ENCODE peak calls at places on chromosomes 16 and 17, in six cellular contexts. T is ovary, I is HCT116, B is body of pancreas, P is tibial nerve, W is endothelial cell of umbilical vein. D is an unnamed sample.

GRCh38 chr16:20510323-20510722 is 59.0 kb downstream of the ACSM2A start:
- DNase-seq in T (no peak), I (no peak), B (no peak), P (no peak), W (no peak), D (no peak)

GRCh38 chr16:75054556-75054947 is 55.7 kb downstream of the ZNRF1 start:
- DNase-seq in T (no peak), I (no peak), B (no peak), P (no peak), W (no peak), D (no peak)

GRCh38 chr16:11254913-11255736 is 879 bp downstream of the SOCS1 start:
- DNase-seq in T (peak; percentile 69), I (no peak), B (peak; percentile 53), P (no peak), W (peak; percentile 52), D (peak; percentile 28)

GRCh38 chr17:303161-303560 is 49.4 kb downstream of the RPH3AL start:
- DNase-seq in T (no peak), I (no peak), B (no peak), P (no peak), W (no peak), D (no peak)

GRCh38 chr17:7502987-7503386 is 18.8 kb downstream of the POLR2A start:
- DNase-seq in T (no peak), I (no peak), B (peak; percentile 41), P (no peak), W (no peak), D (no peak)

GRCh38 chr17:34251186-34251585 is 3.9 kb upstream of the CCL2 start:
- DNase-seq in T (no peak), I (no peak), B (no peak), P (no peak), W (no peak), D (no peak)

GRCh38 chr17:15651001-15651582 is 31.6 kb upstream of the FBXW10B start:
- DNase-seq in T (peak; percentile 33), I (no peak), B (no peak), P (no peak), W (no peak), D (no peak)

GRCh38 chr16:19808061-19808621 is 76.5 kb downstream of the GPRC5B start:
- DNase-seq in T (no peak), I (no peak), B (peak; percentile 87), P (no peak), W (no peak), D (no peak)

GRCh38 chr17:17377071-17377487 is 73.9 kb downstream of the NT5M start:
- DNase-seq in T (no peak), I (no peak), B (no peak), P (no peak), W (no peak), D (peak; percentile 53)

GRCh38 chr16:84885024-84885910 is 65.5 kb downstream of the CRISPLD2 start:
- DNase-seq in T (no peak), I (no peak), B (peak; percentile 18), P (peak; percentile 31), W (peak; percentile 62), D (peak; percentile 65)

GRCh38 chr16:56389554-56389953 is 35.8 kb downstream of the AMFR start:
- DNase-seq in T (no peak), I (no peak), B (no peak), P (no peak), W (no peak), D (no peak)

DNA sequence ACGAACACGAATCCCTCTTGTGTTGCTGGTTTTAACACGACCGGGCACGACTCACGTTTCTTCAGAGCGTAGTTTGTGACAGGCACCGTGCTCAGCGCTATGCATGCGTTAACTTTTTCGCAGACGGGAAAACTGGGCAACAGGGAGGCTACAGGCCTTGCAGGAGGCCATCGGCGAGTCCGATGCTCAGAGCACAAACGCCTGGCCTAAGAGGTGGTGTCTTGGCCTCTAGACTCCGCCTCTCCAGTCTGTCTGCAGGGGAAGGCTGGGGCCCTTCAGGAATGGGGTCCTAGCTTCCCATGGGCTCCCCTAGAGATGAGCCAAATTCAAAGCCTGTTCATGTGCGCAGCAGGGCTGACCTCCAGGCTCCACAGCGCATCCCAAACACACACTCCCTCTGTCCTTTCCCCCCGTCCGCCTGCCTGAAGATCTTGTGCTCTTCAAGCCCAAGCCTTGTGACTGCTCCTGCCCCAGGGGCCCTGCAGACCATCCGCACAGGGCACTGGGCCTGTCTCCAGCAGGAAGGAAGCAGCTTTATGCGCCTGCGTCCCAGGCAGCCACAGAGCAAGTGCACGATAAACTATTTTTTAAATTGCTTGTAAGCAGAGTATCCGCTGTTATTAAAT is 3.1 kb downstream of the CLCN7 start:
- DNase-seq in T (no peak), I (no peak), B (no peak), P (no peak), W (no peak), D (no peak)
- H3K4me1 ChIP-seq in T (peaks cover 11% of the 10 kb centered on the region), I (peaks cover 45% of the 10 kb centered on the region), B (peaks cover 23% of the 10 kb centered on the region), P (peaks cover 13% of the 10 kb centered on the region), W (peaks cover 5% of the 10 kb centered on the region), D (no peaks in the 10 kb centered on the region)

GRCh38 chr17:59783221-59784016 is 76.0 kb downstream of the VMP1 start:
- DNase-seq in T (no peak), I (peak; percentile 80), B (no peak), P (no peak), W (peak; percentile 91), D (no peak)
- H3K4me3 ChIP-seq in T (no peak overlapping the region), I (peak overlapping the region; percentile 9), B (no peak overlapping the region), P (no peak overlapping the region), W (no peak overlapping the region), D (no peak overlapping the region)

DNA sequence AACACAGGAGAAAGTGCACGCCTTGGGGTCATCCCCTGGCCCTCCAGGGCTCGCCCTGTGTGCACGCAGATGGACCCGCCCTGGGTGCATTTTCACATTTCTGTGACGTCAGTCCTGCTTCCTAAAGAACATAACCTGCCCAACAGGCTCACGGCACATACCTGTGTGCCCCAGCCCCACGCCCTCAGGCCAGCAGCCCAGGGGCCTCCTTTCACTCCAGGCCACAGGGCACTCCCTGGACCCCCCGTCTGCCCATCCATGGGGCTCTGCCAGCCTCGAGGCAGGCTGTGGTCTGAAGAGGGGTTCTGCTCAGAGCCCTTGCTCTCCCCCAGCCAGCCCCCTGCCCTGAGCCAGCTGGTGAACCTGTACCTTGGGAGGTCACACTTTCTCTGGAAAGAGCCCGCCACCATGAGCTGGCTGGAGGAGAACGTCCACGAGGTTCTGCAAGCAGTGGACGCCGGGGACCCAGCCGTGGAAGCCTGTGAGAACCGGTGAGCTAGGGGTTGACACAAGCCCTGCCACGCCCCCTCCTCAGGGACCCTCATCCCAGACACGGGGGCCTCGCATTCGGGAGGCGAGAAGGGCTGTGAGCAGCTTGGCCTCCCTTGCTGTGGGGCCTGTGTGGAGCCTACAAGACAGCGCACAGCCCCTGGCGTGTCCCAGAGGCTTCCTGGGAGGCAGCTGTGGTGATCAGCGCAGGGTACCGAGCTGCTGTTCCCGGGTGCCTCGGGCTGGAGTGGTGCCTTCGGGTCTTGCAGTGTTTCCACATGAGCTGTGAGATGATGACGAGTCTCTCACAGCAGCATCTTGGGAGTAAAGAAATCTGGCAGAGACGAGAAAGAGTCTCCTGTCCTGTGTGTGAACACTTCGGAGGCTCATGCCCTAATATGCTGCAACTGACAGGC is 13.8 kb upstream of the MC1R start:
- DNase-seq in T (no peak), I (no peak), B (no peak), P (no peak), W (no peak), D (no peak)
- TF ChIP-seq POLR2A in T (no peak), I (no peak), B (no peak), P (no peak), W (no peak), D (no peak)

GRCh38 chr17:41647038-41647813 is 22.9 kb upstream of the KRT17 start:
- DNase-seq in T (no peak), I (no peak), B (no peak), P (no peak), W (no peak), D (no peak)
- H3K4me1 ChIP-seq in T (peaks cover 4% of the 10 kb centered on the region), I (peaks cover 63% of the 10 kb centered on the region), B (peaks cover 25% of the 10 kb centered on the region), P (peaks cover 21% of the 10 kb centered on the region), W (peaks cover 7% of the 10 kb centered on the region), D (peaks cover 19% of the 10 kb centered on the region)

D was measured in breast epithelium.